ENCODE peak calls at places on chromosomes 5 and 9, in four cellular contexts. One of them, this sample, is unnamed.

GRCh38 chr9:102796244-102796643 is 198.9 kb upstream of the CYLC2 start:
- DNase-seq in erythroblast: no peak
- DNase-seq in heart left ventricle: no peak
- DNase-seq in lower leg skin: no peak
- DNase-seq in this sample: no peak

GRCh38 chr9:107638922-107639321 is 149.4 kb upstream of the KLF4 start:
- DNase-seq in erythroblast: peak
- DNase-seq in heart left ventricle: peak
- DNase-seq in lower leg skin: peak
- DNase-seq in this sample: peak

GRCh38 chr5:25754895-25755294 is 1110.1 kb upstream of the CDH10 start:
- DNase-seq in heart left ventricle: no peak
- DNase-seq in lower leg skin: no peak
- DNase-seq in erythroblast: peak
- DNase-seq in this sample: no peak

GRCh38 chr9:86946712-86947145 is 577 bp downstream of the GAS1 start:
- DNase-seq in erythroblast: peak
- DNase-seq in lower leg skin: peak
- DNase-seq in heart left ventricle: peak
- DNase-seq in this sample: peak

GRCh38 chr5:113218200-113218599 is 216.6 kb downstream of the TSSK1B start:
- DNase-seq in lower leg skin: no peak
- DNase-seq in heart left ventricle: peak
- DNase-seq in erythroblast: no peak
- DNase-seq in this sample: no peak

GRCh38 chr5:17400724-17401508 is 97.1 kb upstream of the TAF11L2 start:
- DNase-seq in lower leg skin: no peak
- DNase-seq in heart left ventricle: no peak
- DNase-seq in erythroblast: no peak
- DNase-seq in this sample: no peak

GRCh38 chr9:2691212-2691611 is 26.1 kb upstream of the KCNV2 start:
- DNase-seq in heart left ventricle: no peak
- DNase-seq in lower leg skin: no peak
- DNase-seq in erythroblast: no peak
- DNase-seq in this sample: no peak

GRCh38 chr5:27325513-27325912 is 287.1 kb upstream of the CDH9 start:
- DNase-seq in lower leg skin: no peak
- DNase-seq in heart left ventricle: no peak
- DNase-seq in erythroblast: no peak
- DNase-seq in this sample: no peak

GRCh38 chr5:175609504-175609903 is 48.4 kb upstream of the HRH2 start:
- DNase-seq in heart left ventricle: no peak
- DNase-seq in erythroblast: no peak
- DNase-seq in lower leg skin: no peak
- DNase-seq in this sample: no peak

GRCh38 chr9:94911211-94911610 is 184.7 kb downstream of the AOPEP start:
- DNase-seq in lower leg skin: no peak
- DNase-seq in erythroblast: no peak
- DNase-seq in heart left ventricle: no peak
- DNase-seq in this sample: no peak

GRCh38 chr9:10436771-10437170 is 176.0 kb downstream of the PTPRD start:
- DNase-seq in lower leg skin: no peak
- DNase-seq in erythroblast: no peak
- DNase-seq in heart left ventricle: no peak
- DNase-seq in this sample: no peak

GRCh38 chr9:19787672-19788071 is 1.2 kb downstream of the SLC24A2 start:
- DNase-seq in erythroblast: no peak
- DNase-seq in lower leg skin: no peak
- DNase-seq in heart left ventricle: no peak
- DNase-seq in this sample: no peak

GRCh38 chr9:79902937-79903600 is 331.3 kb downstream of the TLE4 start:
- DNase-seq in erythroblast: no peak
- DNase-seq in lower leg skin: no peak
- DNase-seq in heart left ventricle: no peak
- DNase-seq in this sample: no peak

GRCh38 chr5:61701877-61702602 is 370.0 kb downstream of the ZSWIM6 start:
- DNase-seq in erythroblast: no peak
- DNase-seq in heart left ventricle: no peak
- DNase-seq in lower leg skin: no peak
- DNase-seq in this sample: no peak

GRCh38 chr5:116527587-116527986 is 47.0 kb downstream of the SEMA6A start:
- DNase-seq in erythroblast: no peak
- DNase-seq in heart left ventricle: no peak
- DNase-seq in lower leg skin: no peak
- DNase-seq in this sample: no peak

DNA sequence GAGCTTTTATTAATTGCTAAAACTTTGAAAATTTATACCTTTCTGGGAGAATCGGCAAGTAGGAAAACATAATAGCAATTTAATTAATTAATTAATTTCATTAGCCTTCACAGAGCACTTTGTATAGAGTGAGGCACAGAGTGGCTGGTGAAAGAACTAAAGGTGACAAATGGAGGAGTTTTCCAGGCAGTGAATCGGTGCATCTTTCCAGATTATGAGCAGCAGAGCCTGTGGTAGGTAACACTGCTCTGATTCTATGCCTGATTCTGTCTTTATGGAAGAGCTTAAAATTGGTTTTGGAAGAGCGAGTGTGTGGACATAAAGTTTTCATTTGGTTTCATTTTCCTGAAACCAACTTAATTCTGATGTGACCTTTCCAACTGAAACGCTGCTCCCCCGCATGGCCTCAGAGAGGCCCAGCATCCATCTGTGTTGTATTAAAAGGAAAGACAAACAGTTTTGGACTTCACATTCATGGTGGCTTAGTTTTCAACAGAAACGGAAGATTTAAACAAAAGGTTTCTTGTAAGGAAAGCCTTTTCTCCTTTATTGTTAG is 188.9 kb upstream of the RPS23 start:
- DNase-seq in heart left ventricle: peak
- DNase-seq in erythroblast: peak
- DNase-seq in lower leg skin: no peak
- DNase-seq in this sample: peak
- TF ChIP-seq POLR2A in heart left ventricle: no peak
- TF ChIP-seq POLR2A in erythroblast: no peak
- TF ChIP-seq POLR2A in lower leg skin: no peak
- TF ChIP-seq POLR2A in this sample: no peak

GRCh38 chr5:43007911-43008368 is 32.2 kb downstream of the ANXA2R start:
- DNase-seq in heart left ventricle: peak
- DNase-seq in erythroblast: peak
- DNase-seq in lower leg skin: peak
- DNase-seq in this sample: peak
- TF ChIP-seq POLR2A in heart left ventricle: no peak
- TF ChIP-seq POLR2A in erythroblast: peak
- TF ChIP-seq POLR2A in lower leg skin: no peak
- TF ChIP-seq POLR2A in this sample: no peak

GRCh38 chr5:107564896-107565295 is 105.8 kb downstream of the EFNA5 start:
- DNase-seq in heart left ventricle: no peak
- DNase-seq in lower leg skin: no peak
- DNase-seq in erythroblast: no peak
- DNase-seq in this sample: no peak

GRCh38 chr5:107566537-107566875 is 104.2 kb downstream of the EFNA5 start:
- DNase-seq in lower leg skin: no peak
- DNase-seq in erythroblast: no peak
- DNase-seq in heart left ventricle: no peak
- DNase-seq in this sample: no peak

GRCh38 chr5:107563957-107564544 is 106.7 kb downstream of the EFNA5 start:
- DNase-seq in erythroblast: no peak
- DNase-seq in lower leg skin: no peak
- DNase-seq in heart left ventricle: no peak
- DNase-seq in this sample: no peak

GRCh38 chr5:107567901-107568671 is 102.7 kb downstream of the EFNA5 start:
- DNase-seq in lower leg skin: no peak
- DNase-seq in heart left ventricle: no peak
- DNase-seq in erythroblast: no peak
- DNase-seq in this sample: no peak

GRCh38 chr5:107565791-107566536 is 104.8 kb downstream of the EFNA5 start:
- DNase-seq in erythroblast: no peak
- DNase-seq in heart left ventricle: no peak
- DNase-seq in lower leg skin: no peak
- DNase-seq in this sample: no peak
- TF ChIP-seq POLR2A in erythroblast: no peak
- TF ChIP-seq POLR2A in heart left ventricle: no peak
- TF ChIP-seq POLR2A in lower leg skin: no peak
- TF ChIP-seq POLR2A in this sample: no peak

GRCh38 chr5:172898513-172899369 is 60.5 kb upstream of the RPL26L1 start:
- DNase-seq in heart left ventricle: no peak
- DNase-seq in lower leg skin: no peak
- DNase-seq in erythroblast: no peak
- DNase-seq in this sample: no peak
- TF ChIP-seq POLR2A in heart left ventricle: no peak
- TF ChIP-seq POLR2A in lower leg skin: no peak
- TF ChIP-seq POLR2A in erythroblast: no peak
- TF ChIP-seq POLR2A in this sample: no peak

GRCh38 chr5:172833372-172833690 is 720 bp upstream of the ERGIC1 start:
- DNase-seq in erythroblast: no peak
- DNase-seq in heart left ventricle: no peak
- DNase-seq in lower leg skin: no peak
- DNase-seq in this sample: no peak
- TF ChIP-seq POLR2A in erythroblast: no peak
- TF ChIP-seq POLR2A in heart left ventricle: no peak
- TF ChIP-seq POLR2A in lower leg skin: no peak
- TF ChIP-seq POLR2A in this sample: no peak

DNA sequence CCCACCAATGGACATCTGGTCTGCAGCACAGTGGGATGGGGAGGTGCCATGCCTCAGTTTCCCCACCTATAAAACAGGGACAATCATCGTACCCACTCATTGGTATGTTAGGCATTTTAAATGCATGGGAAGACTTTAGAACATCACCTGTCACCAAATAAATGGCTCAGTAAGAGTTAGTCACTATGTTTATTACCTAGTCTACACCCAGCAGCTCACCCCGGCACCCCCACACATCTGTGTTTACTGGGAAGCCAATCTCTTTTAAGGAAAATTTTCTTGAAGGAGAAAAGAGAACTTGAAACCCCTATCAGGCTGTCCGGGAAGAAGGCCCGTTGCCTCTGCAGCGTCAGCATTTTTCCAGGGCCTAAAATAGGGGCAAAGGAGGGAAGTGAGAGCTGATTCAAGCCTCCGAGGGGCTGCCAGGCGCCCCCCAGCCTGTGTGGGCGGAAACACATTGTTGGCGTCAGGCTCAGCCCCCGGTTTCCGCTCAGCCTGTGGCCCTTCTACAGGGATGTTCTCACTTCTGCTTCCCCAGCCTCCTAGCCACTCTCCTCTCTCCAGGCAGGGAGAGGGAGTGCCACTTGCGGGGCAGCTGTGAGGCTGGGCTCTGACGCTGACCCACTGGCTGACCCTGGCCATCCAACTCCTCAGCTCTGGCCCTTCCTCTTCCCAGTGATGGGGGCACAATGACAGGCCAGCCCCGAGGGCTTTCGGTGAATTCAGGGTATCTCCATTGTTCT is 4.6 kb downstream of the CSF1R start:
- DNase-seq in erythroblast: no peak
- DNase-seq in lower leg skin: peak
- DNase-seq in heart left ventricle: peak
- DNase-seq in this sample: peak
- TF ChIP-seq POLR2A in erythroblast: no peak
- TF ChIP-seq POLR2A in lower leg skin: no peak
- TF ChIP-seq POLR2A in heart left ventricle: no peak
- TF ChIP-seq POLR2A in this sample: no peak

GRCh38 chr5:69449511-69449910 is 34.6 kb downstream of the MARVELD2 start:
- DNase-seq in erythroblast: no peak
- DNase-seq in heart left ventricle: no peak
- DNase-seq in lower leg skin: no peak
- DNase-seq in this sample: no peak

GRCh38 chr5:69450116-69450515 is 35.2 kb downstream of the MARVELD2 start:
- DNase-seq in heart left ventricle: no peak
- DNase-seq in lower leg skin: no peak
- DNase-seq in erythroblast: no peak
- DNase-seq in this sample: no peak

GRCh38 chr5:69451941-69452652 is 37.2 kb downstream of the MARVELD2 start:
- DNase-seq in erythroblast: no peak
- DNase-seq in heart left ventricle: no peak
- DNase-seq in lower leg skin: no peak
- DNase-seq in this sample: no peak

DNA sequence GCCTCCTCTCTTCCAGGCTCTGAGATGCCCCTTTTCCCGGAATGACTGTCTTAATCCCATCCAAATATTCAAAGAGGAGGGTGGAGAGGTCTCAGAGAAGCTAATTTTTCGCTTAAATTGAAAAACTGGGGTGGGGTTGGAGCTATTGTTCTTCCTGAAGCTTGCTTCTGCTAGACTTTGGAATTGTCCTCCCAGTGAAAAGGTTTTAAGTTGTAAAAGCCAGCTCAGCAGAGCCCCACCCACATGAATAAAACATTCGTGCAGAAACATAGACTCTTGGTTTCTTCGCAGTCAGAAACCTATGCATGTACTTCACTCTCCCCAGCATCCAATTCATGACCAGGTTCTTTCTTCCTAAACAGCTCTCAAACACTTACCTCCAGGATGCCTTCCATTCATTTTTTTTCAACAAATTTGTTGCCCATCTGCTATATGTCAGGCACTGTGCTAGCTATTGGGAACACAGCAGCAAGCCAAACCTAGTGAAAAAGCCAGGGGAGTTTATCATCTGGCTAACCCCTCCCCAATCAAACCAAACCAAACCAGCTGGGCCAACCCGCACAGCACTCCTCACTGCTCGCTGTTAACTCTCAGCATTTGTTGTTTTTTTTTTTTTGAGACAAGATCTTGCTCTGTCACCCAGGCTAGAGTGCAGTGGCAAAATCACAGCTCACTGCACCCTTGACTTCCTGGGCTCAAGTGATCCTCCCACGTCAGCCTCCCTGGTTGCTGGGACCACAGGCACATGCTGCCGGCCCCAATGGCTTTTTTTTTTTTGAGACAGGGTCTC is 37.9 kb upstream of the OCLN start:
- DNase-seq in erythroblast: no peak
- DNase-seq in lower leg skin: no peak
- DNase-seq in heart left ventricle: no peak
- DNase-seq in this sample: no peak
- TF ChIP-seq POLR2A in erythroblast: no peak
- TF ChIP-seq POLR2A in lower leg skin: no peak
- TF ChIP-seq POLR2A in heart left ventricle: no peak
- TF ChIP-seq POLR2A in this sample: no peak

This sample was measured in uterus.